ENCODE peak calls at places on chromosomes 7 and 10, in four cellular contexts. X, E, K and O are unnamed samples.

GRCh38 chr7:138575897-138576428 is 115.9 kb downstream of the TRIM24 start:
- DNase-seq in X (no peak), E (no peak), K (no peak), O (no peak)

GRCh38 chr7:1946025-1946424 is 275.9 kb downstream of the ELFN1 start:
- DNase-seq in X (no peak), E (no peak), K (no peak), O (no peak)

GRCh38 chr10:47243791-47244190 is 56.2 kb upstream of the GDF10 start:
- DNase-seq in X (no peak), E (no peak), K (no peak), O (no peak)

GRCh38 chr7:128056901-128057300 is 25.7 kb upstream of the LRRC4 start:
- DNase-seq in X (no peak), E (no peak), K (peak), O (no peak)

GRCh38 chr7:127937066-127937680 is 94.1 kb downstream of the LRRC4 start:
- DNase-seq in X (no peak), E (no peak), K (no peak), O (no peak)

GRCh38 chr7:147483634-147484292 is 1106.8 kb upstream of the C7orf33 start:
- DNase-seq in X (no peak), E (no peak), K (no peak), O (no peak)

GRCh38 chr7:142359694-142360279 is 101.9 kb upstream of the PRSS58 start:
- DNase-seq in X (no peak), E (no peak), K (no peak), O (no peak)

GRCh38 chr10:104040862-104041789 is 44.6 kb downstream of the COL17A1 start:
- DNase-seq in X (no peak), E (no peak), K (no peak), O (no peak)

GRCh38 chr10:114632869-114633715 is 25.0 kb downstream of the ABLIM1 start:
- DNase-seq in X (no peak), E (no peak), K (peak), O (no peak)

GRCh38 chr10:3115685-3116084 is 48.3 kb downstream of the PFKP start:
- DNase-seq in X (no peak), E (no peak), K (no peak), O (no peak)